ENCODE peak calls at places on chromosomes 7 and 10, in seven cellular contexts. U is ovary, S is tibial nerve, Z is uterus, Y is esophagus squamous epithelium, D is H9, W is endothelial cell. C is an unnamed sample.

GRCh38 chr10:24341371-24341770 is 132.4 kb downstream of the KIAA1217 start:
- DNase-seq in Y (no peak), D (no peak), Z (no peak), S (no peak), W (no peak), U (no peak), C (no peak)

GRCh38 chr7:120615703-120616102 is 242.2 kb downstream of the TSPAN12 start:
- DNase-seq in Y (no peak), S (no peak), U (no peak), W (no peak), D (no peak), Z (no peak), C (no peak)

GRCh38 chr7:79272066-79272669 is 181.3 kb downstream of the MAGI2 start:
- DNase-seq in S (no peak), Y (no peak), D (no peak), W (no peak), U (no peak), Z (no peak), C (no peak)

GRCh38 chr7:20296444-20296843 is 34.3 kb upstream of the ITGB8 start:
- DNase-seq in W (no peak), Z (no peak), D (no peak), U (no peak), Y (no peak), S (no peak), C (no peak)

GRCh38 chr7:23654508-23654907 is 25.5 kb upstream of the FAM221A start:
- DNase-seq in Y (no peak), Z (no peak), U (no peak), S (no peak), D (peak), W (no peak), C (no peak)

GRCh38 chr7:73433924-73434700 is 534 bp downstream of the FZD9 start:
- DNase-seq in W (no peak), Z (no peak), D (peak), S (no peak), Y (no peak), U (no peak), C (no peak)

GRCh38 chr10:125035136-125035535 is 93.2 kb downstream of the ZRANB1 start:
- DNase-seq in D (no peak), Z (no peak), Y (no peak), W (no peak), U (no peak), S (no peak), C (no peak)

GRCh38 chr10:29083096-29083495 is 205.8 kb upstream of the LYZL1 start:
- DNase-seq in D (no peak), Z (no peak), W (no peak), S (no peak), U (no peak), Y (no peak), C (no peak)

GRCh38 chr10:102555781-102556328 is 52.1 kb downstream of the SUFU start:
- DNase-seq in S (no peak), U (no peak), Z (peak), D (no peak), Y (no peak), W (no peak), C (no peak)

GRCh38 chr7:151727579-151728285 is 149.2 kb downstream of the PRKAG2 start:
- DNase-seq in Y (peak), Z (peak), U (peak), S (peak), W (no peak), D (no peak), C (peak)

GRCh38 chr7:69282941-69283340 is 315.3 kb upstream of the AUTS2 start:
- DNase-seq in W (no peak), Z (no peak), D (no peak), S (no peak), Y (no peak), U (no peak), C (no peak)

GRCh38 chr7:50745835-50746234 is 36.9 kb downstream of the GRB10 start:
- DNase-seq in Y (no peak), U (no peak), Z (no peak), W (no peak), S (no peak), D (no peak), C (no peak)

GRCh38 chr10:114822771-114823463 is 1.3 kb downstream of the FHIP2A start:
- DNase-seq in S (no peak), U (no peak), Z (no peak), Y (no peak), D (no peak), W (no peak), C (no peak)

GRCh38 chr7:100562195-100563099 is 11.3 kb downstream of the SAP25 start:
- DNase-seq in D (no peak), W (no peak), Y (no peak), S (no peak), Z (no peak), U (no peak), C (no peak)

GRCh38 chr10:33675235-33675634 is 340.8 kb upstream of the NRP1 start:
- DNase-seq in U (no peak), S (no peak), Z (no peak), D (no peak), W (no peak), Y (no peak), C (no peak)

GRCh38 chr7:78052112-78052511 is 253.5 kb downstream of the PHTF2 start:
- DNase-seq in S (no peak), Z (no peak), W (no peak), U (no peak), Y (no peak), D (peak), C (no peak)

GRCh38 chr7:151742713-151743480 is 134.0 kb downstream of the PRKAG2 start:
- DNase-seq in W (no peak), Z (no peak), U (no peak), S (no peak), Y (no peak), D (peak), C (no peak)

DNA sequence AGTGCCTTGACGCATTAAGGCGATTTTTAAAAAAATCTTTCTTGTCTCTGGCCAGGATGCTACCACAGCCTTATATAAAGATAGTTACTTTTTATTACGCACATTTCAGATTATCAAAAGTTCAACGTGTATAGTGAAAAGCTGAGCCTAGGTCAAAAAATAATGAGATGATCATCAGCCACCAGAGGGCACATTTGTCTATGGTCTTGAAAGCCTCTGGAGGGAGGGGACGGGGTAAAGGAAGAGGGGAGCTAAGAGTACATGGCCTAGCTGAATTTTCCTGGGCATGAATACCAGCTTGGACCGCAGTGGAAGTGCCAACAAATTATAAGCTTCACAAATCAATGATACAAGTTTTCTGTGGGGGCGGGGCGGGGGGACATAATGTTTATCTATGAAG is 285.9 kb upstream of the SMIM30 start:
- DNase-seq in D (peak), Y (no peak), Z (no peak), S (no peak), W (peak), U (no peak), C (no peak)
- TF ChIP-seq CTCF in D (peak), Y (no peak), Z (no peak), S (no peak), W (peak), U (no peak), C (peak)

GRCh38 chr7:155216475-155217272 is 81.0 kb upstream of the INSIG1 start:
- DNase-seq in Y (no peak), D (no peak), Z (no peak), S (no peak), W (no peak), U (no peak), C (no peak)
- TF ChIP-seq CTCF in Y (no peak), D (no peak), Z (no peak), S (no peak), W (no peak), U (no peak), C (no peak)

GRCh38 chr10:53786236-53786635 is 1013.7 kb upstream of the MBL2 start:
- DNase-seq in U (no peak), Z (no peak), D (peak), Y (no peak), W (peak), S (no peak), C (no peak)
- TF ChIP-seq CTCF in U (no peak), Z (no peak), D (peak), Y (no peak), W (peak), S (no peak), C (no peak)

GRCh38 chr7:107723255-107723654 is 20.7 kb upstream of the CBLL1 start:
- DNase-seq in W (no peak), Z (no peak), Y (no peak), U (no peak), D (no peak), S (no peak), C (no peak)

GRCh38 chr7:107726356-107727130 is 17.4 kb upstream of the CBLL1 start:
- DNase-seq in D (no peak), Y (no peak), U (no peak), Z (no peak), W (no peak), S (no peak), C (no peak)

GRCh38 chr7:107721286-107721685 is 22.7 kb upstream of the CBLL1 start:
- DNase-seq in W (no peak), S (no peak), U (no peak), D (no peak), Z (no peak), Y (no peak), C (no peak)

GRCh38 chr7:107728276-107728675 is 15.7 kb upstream of the CBLL1 start:
- DNase-seq in W (no peak), S (no peak), D (no peak), Y (no peak), U (no peak), Z (no peak), C (no peak)

DNA sequence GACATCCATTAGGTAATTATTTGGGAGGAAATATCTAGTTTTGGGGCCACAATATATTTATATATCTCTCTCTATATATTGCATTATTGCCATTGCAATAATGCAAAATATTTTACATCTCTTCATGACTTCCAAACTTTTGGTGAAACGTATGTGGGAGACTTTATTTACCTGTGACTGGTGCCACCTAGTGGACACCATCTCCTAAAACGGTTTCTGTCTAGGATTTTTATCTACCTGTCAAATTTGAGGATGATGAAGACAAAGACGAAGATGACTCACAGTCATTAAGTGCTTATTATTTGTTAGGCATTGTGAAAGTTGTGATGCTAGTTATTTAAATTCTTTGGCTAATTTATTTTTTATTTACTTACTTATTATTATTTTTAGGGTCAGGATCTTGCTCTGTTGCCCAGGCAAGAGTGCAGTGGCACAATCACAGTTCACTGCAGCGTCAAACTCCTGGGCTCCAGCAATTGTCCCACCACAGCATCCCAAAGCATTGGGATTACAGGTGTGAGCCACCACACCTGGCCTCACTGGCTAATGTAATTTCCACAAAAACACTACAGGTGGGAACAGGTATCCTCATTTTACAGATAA is 18.7 kb upstream of the CBLL1 start:
- DNase-seq in S (peak), U (peak), Y (no peak), Z (peak), W (peak), D (no peak), C (no peak)
- TF ChIP-seq CTCF in S (peak), U (peak), Y (peak), Z (peak), W (peak), D (peak), C (peak)

GRCh38 chr10:80596391-80597257 is 58.9 kb downstream of the SH2D4B start:
- DNase-seq in Z (no peak), W (peak), Y (no peak), D (peak), S (no peak), U (no peak), C (no peak)
- TF ChIP-seq CTCF in Z (peak), W (peak), Y (peak), D (peak), S (peak), U (no peak), C (peak)

GRCh38 chr10:119209736-119210355 is 2.5 kb downstream of the GRK5 start:
- DNase-seq in W (no peak), U (no peak), Y (no peak), S (no peak), D (no peak), Z (no peak), C (no peak)
- TF ChIP-seq CTCF in W (peak), U (no peak), Y (no peak), S (peak), D (peak), Z (no peak), C (no peak)

DNA sequence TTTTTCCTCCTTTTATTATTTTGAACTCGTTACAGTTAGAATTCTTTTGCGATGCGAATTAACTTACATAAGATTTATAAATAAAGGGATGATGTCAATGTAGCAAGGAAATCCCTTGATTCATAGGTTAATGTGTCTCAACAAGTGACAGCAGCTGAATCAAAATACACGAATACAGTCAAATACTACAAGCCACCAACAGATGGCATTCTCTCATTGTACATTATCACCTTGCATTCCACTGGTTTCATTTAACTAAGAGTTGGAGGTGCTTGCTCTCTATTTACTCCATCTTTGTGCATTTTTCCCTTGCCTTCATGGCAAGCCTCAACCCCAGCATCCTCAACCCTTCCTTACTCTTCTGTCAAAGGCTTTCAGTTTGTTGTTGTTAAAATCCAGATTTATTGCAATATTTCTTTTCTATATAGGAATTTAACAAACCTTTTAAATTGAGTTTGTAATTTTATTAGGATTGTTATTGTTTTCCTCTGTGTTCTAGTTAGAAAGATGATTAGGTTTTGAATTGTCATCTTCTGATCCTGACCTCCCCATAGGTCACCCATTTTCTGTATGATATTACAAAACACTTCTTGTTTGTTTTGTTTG is 78.3 kb downstream of the SLC25A40 start:
- DNase-seq in Y (no peak), U (no peak), Z (no peak), S (peak), W (peak), D (no peak), C (no peak)
- TF ChIP-seq CTCF in Y (peak), U (peak), Z (peak), S (peak), W (peak), D (peak), C (peak)